ENCODE peak calls at places on chromosome X, in four cellular contexts. X is GM12878, G is K562, H is HepG2. Y is an unnamed sample.

GRCh38 chrX:129650821-129651510 is 3.8 kb downstream of the APLN start:
- DNase-seq in H (no peak), G (no peak), X (no peak), Y (no peak)

GRCh38 chrX:120677017-120677652 is 47.3 kb upstream of the C1GALT1C1 start:
- DNase-seq in H (no peak), G (no peak), X (no peak), Y (no peak)

GRCh38 chrX:10926404-10926803 is 184.7 kb upstream of the HCCS start:
- DNase-seq in G (no peak), H (peak; percentile 5), X (no peak), Y (no peak)

GRCh38 chrX:86148024-86148511 is at the start of gene DACH2:
- DNase-seq in H (peak; percentile 40), G (peak; percentile 33), X (no peak), Y (peak; percentile 87)

GRCh38 chrX:8730812-8731578 is 942 bp downstream of the ANOS1 start:
- DNase-seq in H (no peak), G (no peak), X (no peak), Y (peak; percentile 15)

GRCh38 chrX:110317079-110317819 is 636 bp downstream of the AMMECR1 start:
- DNase-seq in H (no peak), G (no peak), X (no peak), Y (peak; percentile 15)

GRCh38 chrX:139077303-139078131 is 366.0 kb upstream of the FGF13 start:
- DNase-seq in X (no peak), H (no peak), G (no peak), Y (no peak)

GRCh38 chrX:8988456-8988855 is 45.5 kb downstream of the FAM9B start:
- DNase-seq in H (peak; percentile 0), X (no peak), G (no peak), Y (no peak)

GRCh38 chrX:110435191-110435590 is 76.5 kb downstream of the RTL9 start:
- DNase-seq in X (no peak), H (no peak), G (no peak), Y (no peak)

GRCh38 chrX:26192204-26192603 is at the start of gene MAGEB6:
- DNase-seq in G (no peak), X (no peak), H (no peak), Y (peak; percentile 11)
- TF ChIP-seq CREM in G (no peak), X (no peak), H (no peak), Y (no peak)

GRCh38 chrX:3145716-3146115 is 104.4 kb downstream of the ARSF start:
- DNase-seq in X (no peak), H (no peak), G (no peak), Y (no peak)

GRCh38 chrX:3141031-3141430 is 99.8 kb downstream of the ARSF start:
- DNase-seq in H (no peak), X (no peak), G (no peak), Y (no peak)

GRCh38 chrX:3142259-3143042 is 101.2 kb downstream of the ARSF start:
- DNase-seq in H (no peak), G (no peak), X (no peak), Y (no peak)

GRCh38 chrX:3144651-3145050 is 103.4 kb downstream of the ARSF start:
- DNase-seq in G (no peak), H (no peak), X (no peak), Y (no peak)

DNA sequence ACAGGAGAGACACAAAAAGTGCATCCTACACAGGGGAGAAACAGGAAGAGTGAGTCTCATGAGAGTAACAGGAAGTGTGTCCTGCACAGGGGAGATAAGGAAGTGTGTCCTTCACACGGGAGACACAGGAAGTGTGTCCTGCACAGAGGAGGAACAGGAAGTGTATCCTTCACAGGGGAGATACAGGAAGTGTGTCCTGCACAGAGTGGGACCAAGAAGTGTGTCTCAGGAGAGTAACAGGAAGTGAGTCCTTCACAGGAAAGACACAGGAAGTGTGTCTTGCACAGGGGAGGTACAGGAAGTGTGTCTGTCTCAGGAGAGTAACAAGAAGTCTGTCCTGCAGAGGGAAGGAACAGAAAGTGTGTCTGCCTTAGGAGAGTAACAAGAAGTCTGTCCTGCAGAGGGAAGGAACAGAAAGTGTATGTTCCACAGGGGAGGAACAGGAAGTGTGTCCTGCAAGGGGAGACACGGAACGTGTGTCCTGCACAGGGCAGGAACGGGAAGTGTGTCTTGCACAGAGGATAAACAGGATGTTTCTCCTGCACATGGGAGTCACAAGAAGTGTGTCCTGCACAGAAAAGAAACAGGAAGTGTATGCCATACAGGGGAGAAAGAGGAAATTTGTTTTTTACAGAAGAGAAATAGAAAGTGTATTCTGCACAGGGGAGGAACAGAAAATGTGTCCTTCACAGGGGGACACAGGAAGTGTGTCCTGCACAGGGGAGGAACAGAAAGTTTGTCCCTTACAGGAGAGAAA is 102.0 kb downstream of the ARSF start:
- DNase-seq in H (peak; percentile 0), G (no peak), X (no peak), Y (no peak)
- TF ChIP-seq MAX in H (no peak), G (no peak), X (no peak), Y (no peak)

DNA sequence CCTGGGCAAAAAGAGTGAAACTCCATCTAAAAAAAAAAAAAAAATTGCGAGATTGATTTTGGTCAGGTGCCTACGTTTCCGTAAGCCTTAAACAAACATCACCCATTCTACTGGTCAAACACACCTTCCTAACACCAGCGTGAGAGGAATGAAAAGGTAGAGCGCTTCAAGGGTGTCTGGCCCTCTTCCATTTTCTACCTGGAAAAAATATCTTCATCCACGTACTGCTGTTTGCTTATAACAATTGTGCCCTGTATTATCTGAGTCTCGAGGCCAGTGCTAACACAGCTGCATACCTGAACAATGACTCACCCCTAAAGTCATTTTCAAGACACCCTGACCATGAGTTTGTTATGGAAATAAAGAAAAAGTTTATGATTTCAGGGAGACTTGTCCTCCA is 13.9 kb downstream of the TMSB4X start:
- DNase-seq in X (no peak), H (peak; percentile 73), G (peak; percentile 20), Y (no peak)
- TF ChIP-seq ESRRA in X (no peak), H (no peak), G (no peak), Y (no peak)

GRCh38 chrX:83759872-83760271 is 101.1 kb upstream of the CYLC1 start:
- DNase-seq in G (no peak), H (peak; percentile 6), X (no peak), Y (no peak)
- TF ChIP-seq CREM in G (no peak), H (no peak), X (no peak), Y (no peak)

GRCh38 chrX:38939067-38939466 is 137.8 kb downstream of the MID1IP1 start:
- DNase-seq in G (no peak), H (no peak), X (no peak), Y (no peak)

GRCh38 chrX:38935561-38935960 is 134.3 kb downstream of the MID1IP1 start:
- DNase-seq in X (no peak), H (no peak), G (no peak), Y (no peak)

GRCh38 chrX:38937926-38938325 is 136.7 kb downstream of the MID1IP1 start:
- DNase-seq in H (no peak), G (no peak), X (no peak), Y (no peak)

GRCh38 chrX:38940547-38940946 is 139.3 kb downstream of the MID1IP1 start:
- DNase-seq in H (no peak), X (no peak), G (no peak), Y (no peak)

DNA sequence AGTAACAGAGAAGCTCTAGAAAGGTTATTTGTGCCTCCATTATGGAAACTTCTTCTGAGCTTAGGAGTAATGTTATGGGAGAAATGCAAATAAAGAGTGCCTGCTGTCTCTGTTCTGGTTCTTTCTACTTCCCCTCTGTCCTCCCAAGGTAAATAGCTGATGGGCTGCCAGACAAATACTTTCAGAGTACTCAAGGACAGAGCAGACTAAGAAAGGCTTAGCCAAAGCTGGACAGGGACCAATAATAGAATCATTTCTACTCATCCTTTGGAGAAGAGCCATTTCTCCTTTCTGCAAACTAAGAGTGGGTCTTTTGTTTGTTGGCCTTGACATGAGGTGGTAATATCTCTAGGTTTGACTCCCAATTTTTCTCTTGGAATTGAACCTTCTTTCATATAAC is 136.1 kb downstream of the MID1IP1 start:
- DNase-seq in X (no peak), H (peak; percentile 0), G (no peak), Y (no peak)
- TF ChIP-seq MAX in X (no peak), H (no peak), G (no peak), Y (no peak)

DNA sequence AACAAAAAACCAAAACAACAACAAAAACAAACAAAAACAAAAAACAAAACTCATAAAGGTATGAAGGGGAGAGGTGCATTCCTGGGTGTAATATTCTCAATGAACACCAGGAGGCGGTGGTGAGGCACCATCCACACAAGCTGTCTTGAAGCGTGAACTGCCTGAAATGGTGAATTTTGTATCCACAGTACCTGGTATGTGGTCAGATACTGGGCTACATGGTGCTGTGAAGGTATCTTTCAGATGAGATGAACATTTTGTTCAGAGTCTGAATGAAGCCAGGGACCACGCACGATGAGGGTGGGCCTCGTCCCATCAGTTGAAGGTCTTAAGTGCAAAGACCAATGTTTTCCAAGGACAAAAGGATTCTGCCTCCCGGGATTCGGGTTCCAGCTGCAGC is 58.5 kb downstream of the ASMT start:
- DNase-seq in X (no peak), H (peak; percentile 27), G (peak; percentile 44), Y (peak; percentile 67)
- TF ChIP-seq ESRRA in X (no peak), H (no peak), G (no peak), Y (no peak)

GRCh38 chrX:1020634-1021166 is 191.7 kb downstream of the CRLF2 start:
- DNase-seq in X (no peak), H (no peak), G (no peak), Y (no peak)
- TF ChIP-seq CREM in X (no peak), H (no peak), G (no peak), Y (no peak)

GRCh38 chrX:134525086-134525792 is 65.3 kb downstream of the HPRT1 start:
- DNase-seq in G (no peak), X (no peak), H (no peak), Y (no peak)

GRCh38 chrX:134526399-134526798 is 66.4 kb downstream of the HPRT1 start:
- DNase-seq in H (no peak), X (no peak), G (no peak), Y (no peak)

GRCh38 chrX:134524181-134524580 is 64.2 kb downstream of the HPRT1 start:
- DNase-seq in X (no peak), H (no peak), G (no peak), Y (no peak)

GRCh38 chrX:134520860-134521390 is 61.0 kb downstream of the HPRT1 start:
- DNase-seq in X (no peak), H (peak; percentile 34), G (no peak), Y (peak; percentile 35)
- TF ChIP-seq MAX in X (no peak), H (no peak), G (no peak), Y (no peak)

GRCh38 chrX:40202456-40202855 is 104.7 kb upstream of the BCOR start:
- DNase-seq in X (peak; percentile 31), G (no peak), H (no peak), Y (no peak)
- TF ChIP-seq ESRRA in X (no peak), G (no peak), H (no peak), Y (no peak)

GRCh38 chrX:15761564-15762191 is 23.6 kb downstream of the CA5B start:
- DNase-seq in H (no peak), G (peak; percentile 44), X (no peak), Y (peak; percentile 22)
- TF ChIP-seq CREM in H (no peak), G (no peak), X (no peak), Y (no peak)

Y was measured in WTC11.